ENCODE peak calls at places on chromosomes 1 and 21, in four cellular contexts. K, Y, S and U are unnamed samples.

GRCh38 chr1:10429868-10430215 is 391 bp upstream of the CENPS start:
- DNase-seq in S (peak; percentile 9), K (no peak), Y (no peak), U (no peak)

GRCh38 chr1:41800237-41800902 is 118.4 kb downstream of the HIVEP3 start:
- DNase-seq in K (no peak), S (peak; percentile 64), Y (no peak), U (no peak)

GRCh38 chr1:183609313-183609712 is 19.1 kb upstream of the NCF2 start:
- DNase-seq in S (peak; percentile 71), Y (no peak), K (peak; percentile 91), U (peak; percentile 54)

GRCh38 chr1:32468791-32469190 is 3.9 kb downstream of the ZBTB8B start:
- DNase-seq in S (no peak), Y (no peak), K (no peak), U (no peak)

GRCh38 chr1:61051455-61052392 is 30.6 kb upstream of the NFIA start:
- DNase-seq in K (peak; percentile 53), S (no peak), Y (no peak), U (peak; percentile 84)

GRCh38 chr1:246153796-246154212 is 353.3 kb downstream of the SMYD3 start:
- DNase-seq in Y (no peak), K (no peak), S (peak; percentile 58), U (no peak)

GRCh38 chr1:47181955-47182680 is 7.7 kb downstream of the PDZK1IP1 start:
- DNase-seq in Y (no peak), K (no peak), S (peak; percentile 36), U (no peak)

GRCh38 chr1:197208945-197209344 is 59.1 kb upstream of the CRB1 start:
- DNase-seq in Y (no peak), S (no peak), K (no peak), U (no peak)

GRCh38 chr1:21289700-21290545 is at the start of gene ECE1:
- DNase-seq in S (no peak), Y (peak; percentile 50), K (no peak), U (peak; percentile 90)

GRCh38 chr1:104855550-104855949 is 1105.9 kb downstream of the AMY1C start:
- DNase-seq in K (no peak), S (no peak), Y (no peak), U (no peak)

GRCh38 chr1:225689882-225690459 is 37.0 kb upstream of the ENAH start:
- DNase-seq in S (no peak), K (no peak), Y (no peak), U (no peak)

GRCh38 chr1:235404190-235404589 is 37.0 kb downstream of the TBCE start:
- DNase-seq in S (no peak), Y (no peak), K (no peak), U (no peak)

GRCh38 chr1:230735447-230735846 is 11.7 kb upstream of the CAPN9 start:
- DNase-seq in K (no peak), S (no peak), Y (no peak), U (no peak)

GRCh38 chr1:106189780-106190179 is 866.7 kb upstream of the PRMT6 start:
- DNase-seq in Y (no peak), S (no peak), K (no peak), U (no peak)

GRCh38 chr21:32173106-32173755 is 105.6 kb downstream of the MIS18A start:
- DNase-seq in K (no peak), S (no peak), Y (no peak), U (no peak)

GRCh38 chr1:151146416-151147131 is at the start of gene SEMA6C:
- DNase-seq in K (peak; percentile 95), Y (peak; percentile 88), S (peak; percentile 86), U (peak; percentile 97)

GRCh38 chr21:16541366-16541765 is 811.6 kb downstream of the USP25 start:
- DNase-seq in S (no peak), Y (no peak), K (no peak), U (no peak)

GRCh38 chr1:85320371-85321131 is 44.1 kb upstream of the BCL10 start:
- DNase-seq in Y (no peak), S (peak; percentile 42), K (no peak), U (no peak)

GRCh38 chr1:207259391-207259790 is 62.1 kb upstream of the CD55 start:
- DNase-seq in S (peak; percentile 10), K (no peak), Y (no peak), U (peak; percentile 65)

GRCh38 chr21:40681164-40681859 is 165.6 kb downstream of the DSCAM start:
- DNase-seq in S (no peak), K (no peak), Y (no peak), U (no peak)

GRCh38 chr1:8026153-8026975 is at the start of gene ERRFI1:
- DNase-seq in Y (peak; percentile 85), S (peak; percentile 97), K (peak; percentile 92), U (peak; percentile 97)

GRCh38 chr1:24390924-24391782 is 22.4 kb downstream of the STPG1 start:
- DNase-seq in Y (peak; percentile 65), S (peak; percentile 90), K (peak; percentile 79), U (peak; percentile 90)

GRCh38 chr1:40898434-40898900 is 36.3 kb upstream of the CITED4 start:
- DNase-seq in Y (no peak), K (no peak), S (no peak), U (no peak)

GRCh38 chr1:235100124-235100801 is 28.4 kb downstream of the TOMM20 start:
- DNase-seq in S (peak; percentile 44), K (no peak), Y (no peak), U (peak; percentile 82)

GRCh38 chr1:89633103-89633744 is at the start of gene LRRC8C:
- DNase-seq in Y (peak; percentile 65), K (peak; percentile 41), S (peak; percentile 61), U (no peak)

GRCh38 chr1:66332524-66332853 is 201.5 kb upstream of the SGIP1 start:
- DNase-seq in K (no peak), Y (no peak), S (no peak), U (no peak)
- H3K4me3 ChIP-seq in K (peak overlapping the region; percentile 48), Y (peak overlapping the region; percentile 73), S (peak overlapping the region; percentile 29), U (peak overlapping the region; percentile 81)

DNA sequence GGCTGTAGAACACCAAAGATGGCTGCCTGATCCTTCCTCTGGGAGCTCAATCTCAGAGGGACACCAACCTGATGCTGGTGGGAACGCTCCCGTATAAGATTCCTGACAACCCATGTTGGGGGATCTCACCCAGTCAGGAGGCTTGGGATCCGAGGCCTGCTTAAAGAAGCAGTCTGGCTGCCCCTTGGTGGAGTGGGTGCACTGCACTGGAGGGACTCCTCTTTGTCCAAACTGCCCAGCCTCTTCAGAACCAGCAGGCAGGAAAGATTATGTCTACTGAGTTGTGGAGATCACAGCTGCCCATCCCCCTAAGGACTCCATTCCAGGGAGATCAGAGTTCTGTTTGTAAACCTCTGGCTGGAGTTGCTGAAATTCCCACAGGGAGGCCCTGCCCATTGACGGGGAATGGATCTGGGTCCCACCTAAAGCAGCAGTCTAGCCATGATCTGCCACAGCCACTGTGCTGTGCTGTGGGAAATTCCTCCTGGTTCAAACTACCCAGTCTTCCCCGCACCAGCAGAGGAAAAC is 23.0 kb downstream of the S100B start:
- DNase-seq in K (no peak), Y (no peak), S (no peak), U (no peak)
- H3K9me3 ChIP-seq in K (peaks cover 13% of the 10 kb centered on the region), Y (peaks cover 4% of the 10 kb centered on the region), S (no peaks in the 10 kb centered on the region), U (peaks cover 41% of the 10 kb centered on the region)

GRCh38 chr1:58818075-58818474 is 34.2 kb upstream of the JUN start:
- DNase-seq in S (peak; percentile 84), Y (no peak), K (no peak), U (no peak)
- H3K4me3 ChIP-seq in S (no peak overlapping the region), Y (no peak overlapping the region), K (no peak overlapping the region), U (no peak overlapping the region)

DNA sequence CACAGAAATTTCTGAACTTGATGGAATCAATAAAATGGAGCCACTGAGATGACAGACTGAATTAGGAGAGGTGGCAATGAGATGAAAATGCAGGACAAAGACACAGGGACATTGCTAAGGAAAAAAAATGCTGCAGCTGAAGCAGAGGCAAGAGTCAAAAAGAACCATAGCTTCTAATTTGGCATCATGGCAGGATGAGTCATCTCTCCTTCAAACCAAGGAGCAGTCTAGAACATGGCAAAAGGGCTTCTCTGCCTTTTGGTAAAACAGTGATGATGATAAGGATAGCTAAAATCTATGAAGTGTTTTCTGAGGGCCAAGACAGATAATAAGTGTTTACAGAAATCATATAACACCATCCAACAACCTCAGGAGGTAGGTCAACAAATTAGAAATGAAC is 16.8 kb downstream of the SLC19A2 start:
- DNase-seq in Y (no peak), S (no peak), K (no peak), U (no peak)
- H3K9me3 ChIP-seq in Y (no peaks in the 10 kb centered on the region), S (no peaks in the 10 kb centered on the region), K (no peaks in the 10 kb centered on the region), U (no peaks in the 10 kb centered on the region)

GRCh38 chr1:201499795-201500669 is 6.9 kb downstream of the CSRP1 start:
- DNase-seq in K (peak; percentile 61), Y (no peak), S (no peak), U (no peak)
- H3K4me3 ChIP-seq in K (peak overlapping the region; percentile 93), Y (no peak overlapping the region), S (no peak overlapping the region), U (no peak overlapping the region)

DNA sequence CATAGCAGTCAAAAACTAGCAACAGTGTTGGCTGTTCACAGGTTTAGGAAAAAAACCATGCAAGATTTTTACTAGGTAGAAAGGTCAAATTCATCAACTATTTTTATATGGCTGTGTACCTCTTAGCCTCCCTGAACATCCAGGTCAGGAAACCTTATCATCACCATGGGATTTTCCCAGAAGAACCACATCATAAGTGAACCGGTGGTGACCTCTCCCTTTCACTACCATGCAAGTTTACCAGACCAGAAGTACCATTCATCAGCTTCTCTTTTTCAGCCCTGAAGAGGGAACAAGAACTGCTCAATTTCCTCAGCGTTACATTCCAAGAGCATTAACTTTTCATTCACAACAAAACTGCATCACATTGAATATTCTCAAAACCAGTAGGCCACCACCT is 5.9 kb downstream of the SSBP3 start:
- DNase-seq in Y (no peak), K (no peak), S (no peak), U (no peak)
- H3K9me3 ChIP-seq in Y (no peaks in the 10 kb centered on the region), K (no peaks in the 10 kb centered on the region), S (no peaks in the 10 kb centered on the region), U (no peaks in the 10 kb centered on the region)